ENCODE peak calls at places on chromosome 2, in five cellular contexts. O is A549; U is left lung; C is cardiac fibroblast; H is CD8-positive, alpha-beta T cell. B is an unnamed sample.
A peak's percentile ranks its signal among the peaks of the same experiment; 100 is the strongest.

GRCh38 chr2:68251855-68252406 is 401 bp downstream of the PPP3R1 start:
- DNase-seq in O (no peak), U (peak; percentile 87), C (no peak), H (peak; percentile 43), B (peak; percentile 65)

GRCh38 chr2:219552382-219553167 is 8.7 kb downstream of the TMEM198 start:
- DNase-seq in O (peak; percentile 80), U (peak; percentile 92), C (peak; percentile 83), H (peak; percentile 80), B (peak; percentile 92)

GRCh38 chr2:161321944-161322343 is 13.7 kb downstream of the PSMD14 start:
- DNase-seq in O (no peak), U (no peak), C (peak; percentile 72), H (no peak), B (no peak)

GRCh38 chr2:55161295-55162210 is 70.5 kb downstream of the CLHC1 start:
- DNase-seq in O (no peak), U (no peak), C (peak; percentile 35), H (no peak), B (no peak)

GRCh38 chr2:10778724-10779115 is 33.9 kb downstream of the PDIA6 start:
- DNase-seq in O (no peak), U (peak; percentile 65), C (no peak), H (no peak), B (no peak)

GRCh38 chr2:8229546-8229986 is 452.3 kb upstream of the ID2 start:
- DNase-seq in O (no peak), U (peak; percentile 82), C (peak; percentile 78), H (peak; percentile 23), B (peak; percentile 51)

GRCh38 chr2:135473567-135473966 is 57.5 kb downstream of the ZRANB3 start:
- DNase-seq in O (peak; percentile 3), U (no peak), C (peak; percentile 44), H (peak; percentile 33), B (no peak)

GRCh38 chr2:220756653-220757052 is 815.5 kb downstream of the EPHA4 start:
- DNase-seq in O (no peak), U (no peak), C (no peak), H (no peak), B (no peak)

GRCh38 chr2:59182249-59182648 is 941.1 kb upstream of the FANCL start:
- DNase-seq in O (peak; percentile 10), U (no peak), C (no peak), H (no peak), B (no peak)

GRCh38 chr2:134401081-134401497 is 147.2 kb downstream of the MGAT5 start:
- DNase-seq in O (no peak), U (peak; percentile 47), C (peak; percentile 51), H (no peak), B (peak; percentile 21)

GRCh38 chr2:173972165-173972564 is 7.0 kb upstream of the SP3 start:
- DNase-seq in O (no peak), U (no peak), C (no peak), H (no peak), B (no peak)

GRCh38 chr2:219289537-219290361 is 10.6 kb downstream of the DNAJB2 start:
- DNase-seq in O (no peak), U (peak; percentile 39), C (peak; percentile 98), H (no peak), B (no peak)

GRCh38 chr2:101486994-101487393 is 12.1 kb upstream of the RFX8 start:
- DNase-seq in O (no peak), U (no peak), C (no peak), H (no peak), B (no peak)

GRCh38 chr2:50732796-50733195 is 299.1 kb downstream of the NRXN1 start:
- DNase-seq in O (no peak), U (no peak), C (no peak), H (no peak), B (no peak)

GRCh38 chr2:10378189-10378588 is 69.9 kb downstream of the ODC1 start:
- DNase-seq in O (no peak), U (no peak), C (no peak), H (peak; percentile 42), B (no peak)

GRCh38 chr2:1033058-1033457 is 82.4 kb downstream of the SNTG2 start:
- DNase-seq in O (no peak), U (no peak), C (no peak), H (no peak), B (no peak)

GRCh38 chr2:161420406-161421025 is 4.4 kb downstream of the TBR1 start:
- DNase-seq in O (no peak), U (peak; percentile 38), C (no peak), H (no peak), B (no peak)

GRCh38 chr2:102910724-102911123 is 148.9 kb downstream of the TMEM182 start:
- DNase-seq in O (no peak), U (no peak), C (no peak), H (no peak), B (no peak)

GRCh38 chr2:105861198-105861597 is 116.5 kb downstream of the NCK2 start:
- DNase-seq in O (no peak), U (no peak), C (no peak), H (no peak), B (no peak)

GRCh38 chr2:88545118-88545517 is 82.1 kb downstream of the EIF2AK3 start:
- DNase-seq in O (peak; percentile 65), U (no peak), C (peak; percentile 28), H (no peak), B (no peak)

GRCh38 chr2:23617817-23618216 is 232.8 kb downstream of the KLHL29 start:
- DNase-seq in O (no peak), U (no peak), C (no peak), H (no peak), B (no peak)

GRCh38 chr2:112711356-112711755 is 9.5 kb upstream of the NT5DC4 start:
- DNase-seq in O (no peak), U (no peak), C (no peak), H (no peak), B (no peak)

GRCh38 chr2:32427672-32428622 is 71.1 kb downstream of the BIRC6 start:
- DNase-seq in O (no peak), U (no peak), C (no peak), H (no peak), B (no peak)

GRCh38 chr2:121649652-121650553 is 641 bp upstream of the CLASP1 start:
- DNase-seq in O (peak; percentile 75), U (peak; percentile 93), C (peak; percentile 94), H (peak; percentile 84), B (peak; percentile 95)

GRCh38 chr2:99787762-99788382 is 298.1 kb upstream of the REV1 start:
- DNase-seq in O (no peak), U (no peak), C (no peak), H (no peak), B (no peak)

GRCh38 chr2:111042772-111043771 is 77.6 kb upstream of the BCL2L11 start:
- DNase-seq in O (no peak), U (no peak), C (no peak), H (no peak), B (no peak)

GRCh38 chr2:98634406-98635092 is 26.2 kb downstream of the UNC50 start:
- DNase-seq in O (peak; percentile 3), U (no peak), C (no peak), H (peak; percentile 49), B (no peak)

GRCh38 chr2:213187386-213187785 is 36.0 kb upstream of the IKZF2 start:
- DNase-seq in O (no peak), U (no peak), C (no peak), H (no peak), B (no peak)

GRCh38 chr2:207974214-207974600 is 51.1 kb downstream of the PLEKHM3 start:
- DNase-seq in O (no peak), U (no peak), C (no peak), H (no peak), B (no peak)

GRCh38 chr2:10047616-10048500 is 4.5 kb downstream of the KLF11 start:
- DNase-seq in O (no peak), U (peak; percentile 46), C (no peak), H (no peak), B (no peak)

GRCh38 chr2:26011990-26012856 is 21.7 kb upstream of the RAB10 start:
- DNase-seq in O (peak; percentile 94), U (no peak), C (peak; percentile 48), H (no peak), B (peak; percentile 26)

GRCh38 chr2:204218040-204218439 is 281.5 kb downstream of the ICOS start:
- DNase-seq in O (no peak), U (no peak), C (no peak), H (no peak), B (no peak)
- H3K4me3 ChIP-seq in O (no peak overlapping the region), U (no peak overlapping the region), C (no peak overlapping the region), H (no peak overlapping the region), B (no peak overlapping the region)

GRCh38 chr2:235468978-235469694 is 24.7 kb upstream of the AGAP1 start:
- DNase-seq in O (peak; percentile 78), U (no peak), C (peak; percentile 79), H (no peak), B (no peak)
- TF ChIP-seq CTCF in O (no peak), U (no peak), C (no peak), H (no peak), B (no peak)

DNA sequence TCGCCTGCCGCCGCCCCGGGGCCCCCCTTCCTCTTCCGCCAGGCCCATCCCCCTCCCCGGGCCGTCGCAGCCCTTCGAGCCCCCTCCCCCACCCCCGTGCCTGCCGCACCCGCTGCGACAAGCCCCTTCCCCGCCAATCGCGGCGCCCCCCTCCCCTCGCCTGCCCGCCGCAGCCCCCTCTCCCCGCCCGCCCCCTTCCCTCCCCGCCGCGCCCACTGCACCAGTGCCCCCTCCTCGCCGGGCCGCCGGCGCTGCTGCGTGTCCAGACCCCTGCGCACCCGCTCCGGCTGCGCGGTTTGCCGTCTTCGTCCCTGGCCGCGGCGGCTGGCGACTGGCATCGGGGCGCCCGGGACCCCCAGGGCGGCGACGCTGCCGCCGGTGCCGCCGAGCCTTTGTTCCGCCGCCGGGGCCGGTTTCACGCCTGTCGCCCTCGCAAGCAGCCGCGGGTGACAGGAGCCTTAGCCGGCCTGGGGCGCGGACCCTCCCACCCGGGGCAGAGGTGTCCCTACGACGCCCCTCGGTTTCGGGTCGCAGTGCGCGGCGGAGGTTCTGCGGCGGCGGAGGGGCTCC is 18.1 kb downstream of the GPC1 start:
- DNase-seq in O (no peak), U (peak; percentile 60), C (no peak), H (no peak), B (no peak)
- H3K4me3 ChIP-seq in O (peak overlapping the region; percentile 70), U (no peak overlapping the region), C (no peak overlapping the region), H (no peak overlapping the region), B (peak overlapping the region; percentile 33)

GRCh38 chr2:238834982-238835381 is 12.9 kb upstream of the TWIST2 start:
- DNase-seq in O (no peak), U (no peak), C (no peak), H (no peak), B (no peak)

GRCh38 chr2:238839428-238839827 is 8.5 kb upstream of the TWIST2 start:
- DNase-seq in O (no peak), U (no peak), C (no peak), H (no peak), B (no peak)

GRCh38 chr2:238831177-238831576 is 16.7 kb upstream of the TWIST2 start:
- DNase-seq in O (no peak), U (no peak), C (no peak), H (no peak), B (no peak)

GRCh38 chr2:238838786-238839327 is 9.0 kb upstream of the TWIST2 start:
- DNase-seq in O (no peak), U (no peak), C (no peak), H (no peak), B (no peak)

GRCh38 chr2:238835726-238836301 is 12.1 kb upstream of the TWIST2 start:
- DNase-seq in O (no peak), U (no peak), C (no peak), H (no peak), B (no peak)
- TF ChIP-seq CTCF in O (no peak), U (no peak), C (peak; percentile 33), H (no peak), B (no peak)